ENCODE peak calls at places on chromosomes 4 and X, in four cellular contexts. J is A549, S is testis, K is GM12892. P is an unnamed sample.

GRCh38 chrX:119989905-119990408 is 46.4 kb upstream of the NKAP start:
- DNase-seq in S (no peak), K (no peak), J (no peak), P (no peak)

GRCh38 chr4:7362862-7363430 is 71.8 kb downstream of the PSAPL1 start:
- DNase-seq in K (no peak), S (no peak), J (no peak), P (no peak)

GRCh38 chr4:88177981-88178632 is 19.7 kb upstream of the ABCG2 start:
- DNase-seq in S (no peak), K (no peak), J (peak), P (peak)

GRCh38 chr4:114026447-114026846 is 47.0 kb upstream of the ARSJ start:
- DNase-seq in S (no peak), J (no peak), K (no peak), P (no peak)

GRCh38 chr4:1072830-1073446 is 40.4 kb downstream of the RNF212 start:
- DNase-seq in S (peak), J (peak), K (no peak), P (peak)

GRCh38 chrX:47264507-47265173 is 31.8 kb downstream of the USP11 start:
- DNase-seq in K (no peak), J (peak), S (peak), P (peak)

GRCh38 chrX:154490021-154490413 is 412 bp downstream of the SLC10A3 start:
- DNase-seq in S (peak), K (no peak), J (peak), P (no peak)

GRCh38 chrX:107669276-107669675 is 41.0 kb downstream of the PRPS1 start:
- DNase-seq in S (no peak), J (no peak), K (no peak), P (no peak)

GRCh38 chr4:148090029-148090428 is 352.2 kb downstream of the NR3C2 start:
- DNase-seq in J (no peak), K (no peak), S (no peak), P (no peak)

GRCh38 chrX:78213331-78213730 is 73.9 kb upstream of the TAF9B start:
- DNase-seq in J (no peak), S (no peak), K (no peak), P (no peak)

GRCh38 chr4:48047896-48048295 is 31.3 kb downstream of the NIPAL1 start:
- DNase-seq in S (no peak), J (no peak), K (no peak), P (no peak)

GRCh38 chrX:133670394-133670793 is 255.1 kb upstream of the GPC4 start:
- DNase-seq in K (no peak), S (peak), J (peak), P (no peak)

DNA sequence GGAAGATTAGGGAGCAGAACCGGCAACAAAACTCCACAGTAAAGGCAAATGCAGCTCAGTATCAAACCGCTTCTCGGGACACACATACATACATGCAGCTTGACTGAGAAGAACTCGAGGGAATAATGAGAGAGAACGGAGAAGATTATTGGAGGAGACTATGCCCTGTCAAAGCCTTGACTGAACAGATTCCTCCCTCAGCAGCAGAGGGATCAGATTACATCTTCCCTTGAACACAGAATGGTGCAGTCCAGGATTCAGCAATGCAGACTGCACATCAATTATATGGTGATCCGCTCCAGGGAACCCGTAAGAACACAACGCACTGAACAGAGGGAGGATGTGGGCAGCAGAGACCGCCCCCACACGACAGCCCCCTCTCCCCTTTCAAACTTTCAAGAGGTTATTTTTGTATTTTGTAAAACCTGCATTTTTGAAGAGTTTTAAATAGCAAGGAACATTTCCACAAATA is 183.2 kb downstream of the FBXW7 start:
- DNase-seq in K (no peak), J (peak), S (peak), P (peak)
- TF ChIP-seq POLR2A in K (no peak), J (no peak), S (no peak), P (peak)

GRCh38 chr4:94207469-94208224 is at the start of gene SMARCAD1:
- DNase-seq in J (peak), K (peak), S (peak), P (peak)
- TF ChIP-seq POLR2A in J (peak), K (peak), S (no peak), P (peak)

GRCh38 chrX:30881797-30882196 is 7.3 kb downstream of the TAB3 start:
- DNase-seq in J (no peak), K (no peak), S (no peak), P (no peak)
- TF ChIP-seq POLR2A in J (no peak), K (no peak), S (no peak), P (no peak)

DNA sequence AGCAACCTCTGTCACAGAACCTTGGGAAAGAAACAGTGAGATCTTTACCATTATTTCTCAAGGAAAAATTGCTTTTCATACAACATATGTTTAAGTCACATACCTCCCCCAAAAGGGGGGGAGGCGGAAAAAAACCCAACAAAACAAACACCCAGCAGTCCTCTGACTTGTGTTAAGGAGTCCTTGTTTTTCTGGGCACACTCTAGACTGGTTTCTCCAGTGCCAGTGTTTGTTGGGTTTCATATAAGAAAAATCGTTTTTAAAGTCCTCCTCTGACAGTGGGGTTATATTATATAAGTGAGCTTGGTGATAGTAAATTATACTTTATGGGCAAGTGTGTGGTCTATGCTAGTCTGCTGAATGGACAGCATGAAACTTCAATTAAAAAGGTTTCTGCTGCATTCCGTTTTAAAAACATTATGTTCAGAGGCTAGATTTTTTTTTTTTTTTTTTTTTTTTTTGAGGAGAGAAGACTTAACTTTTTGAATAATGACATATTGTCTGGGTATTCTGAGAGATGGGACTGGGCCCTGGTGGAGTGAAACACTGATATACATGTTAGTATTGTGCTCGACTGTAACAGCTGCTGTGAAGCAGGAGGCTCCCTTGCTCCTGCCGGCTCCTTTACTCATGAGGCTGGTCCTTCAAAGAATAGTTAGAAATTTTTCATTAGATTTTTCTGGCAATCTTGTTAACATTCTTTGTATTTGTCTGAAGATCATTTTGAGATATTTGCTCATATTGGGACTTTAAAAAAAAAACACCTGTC is 73.1 kb downstream of the TMEM131L start:
- DNase-seq in K (no peak), J (no peak), S (no peak), P (no peak)
- TF ChIP-seq POLR2A in K (no peak), J (no peak), S (no peak), P (no peak)

GRCh38 chrX:43655961-43656494 is at the start of gene MAOA:
- DNase-seq in K (no peak), S (peak), J (no peak), P (no peak)

GRCh38 chrX:43655151-43655676 is 885 bp upstream of the MAOA start:
- DNase-seq in S (peak), J (peak), K (no peak), P (no peak)

GRCh38 chrX:43654431-43655150 is 1.5 kb upstream of the MAOA start:
- DNase-seq in S (peak), K (peak), J (peak), P (peak)
- TF ChIP-seq POLR2A in S (peak), K (no peak), J (peak), P (peak)

GRCh38 chr4:105146286-105147219 is at the start of gene TET2:
- DNase-seq in S (peak), J (peak), K (peak), P (peak)
- TF ChIP-seq POLR2A in S (no peak), J (peak), K (peak), P (peak)

DNA sequence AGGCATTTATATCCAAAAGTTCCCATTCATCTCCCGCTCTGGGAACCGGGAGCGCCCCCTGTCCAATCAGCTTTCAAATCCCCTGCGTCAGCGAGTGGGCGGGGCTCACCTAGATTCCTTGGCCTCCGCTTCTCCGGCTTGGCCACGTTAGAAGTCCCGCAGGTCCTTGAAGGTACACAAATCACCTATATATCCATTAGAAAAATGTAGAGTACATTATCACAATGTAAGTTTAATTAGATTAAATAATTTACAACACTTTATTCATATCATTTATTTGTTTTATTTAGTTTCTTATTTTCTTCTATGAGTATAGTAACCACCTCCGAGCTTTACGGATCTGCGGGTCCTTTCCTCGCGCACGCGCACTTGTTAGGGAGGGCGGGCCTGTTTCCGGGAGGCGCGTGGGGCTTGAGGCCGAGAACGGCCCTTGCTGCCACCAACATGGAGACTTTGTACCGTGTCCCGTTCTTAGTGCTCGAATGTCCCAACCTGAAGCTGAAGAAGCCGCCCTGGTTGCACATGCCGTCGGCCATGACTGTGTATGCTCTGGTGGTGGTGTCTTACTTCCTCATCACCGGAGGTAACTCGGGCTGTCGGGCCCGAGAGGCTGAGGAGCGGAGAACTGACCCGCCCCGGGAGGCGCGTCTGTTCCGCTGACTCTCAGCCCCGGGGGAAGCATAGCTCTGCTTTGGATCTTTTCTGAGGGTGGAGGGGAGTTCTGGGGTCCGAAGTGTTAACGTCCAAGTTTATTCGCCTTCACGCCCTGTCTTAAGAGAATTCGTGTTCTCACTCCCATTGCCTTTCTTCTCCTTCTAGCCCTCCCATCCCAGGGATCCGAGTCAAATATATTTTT is at the start of gene OSTC:
- DNase-seq in S (peak), J (peak), K (peak), P (peak)
- TF ChIP-seq POLR2A in S (peak), J (peak), K (peak), P (peak)

P was measured in H54.